ENCODE peak calls at places on chromosome 11, in seven cellular contexts. N is AG09309, U is choroid plexus epithelial cell, E is upper lobe of right lung, S is psoas muscle, B is HepG2, Q is mammary epithelial cell. A is an unnamed sample.

GRCh38 chr11:46383974-46384701 is 2.7 kb downstream of the MDK start:
- DNase-seq in N (no peak), U (no peak), E (no peak), Q (no peak), S (no peak), B (no peak), A (no peak)

GRCh38 chr11:1920909-1921575 is 1.5 kb downstream of the TNNT3 start:
- DNase-seq in B (no peak), S (peak), E (no peak), U (no peak), Q (no peak), N (no peak), A (no peak)

GRCh38 chr11:114478768-114479167 is 39.5 kb downstream of the REXO2 start:
- DNase-seq in N (no peak), B (peak), S (no peak), E (no peak), U (no peak), Q (peak), A (peak)

GRCh38 chr11:19258651-19259230 is 18.0 kb upstream of the E2F8 start:
- DNase-seq in S (no peak), U (no peak), Q (no peak), N (no peak), B (no peak), E (no peak), A (no peak)

GRCh38 chr11:44540667-44541066 is 24.8 kb upstream of the CD82 start:
- DNase-seq in S (no peak), Q (no peak), E (no peak), B (no peak), N (no peak), U (no peak), A (no peak)

GRCh38 chr11:12975149-12975548 is 34.0 kb upstream of the RASSF10 start:
- DNase-seq in E (no peak), S (no peak), N (no peak), U (no peak), B (no peak), Q (no peak), A (no peak)

GRCh38 chr11:72686639-72687215 is 12.5 kb upstream of the PDE2A start:
- DNase-seq in B (no peak), U (peak), E (no peak), S (no peak), Q (no peak), N (no peak), A (peak)

GRCh38 chr11:46865340-46865739 is 19.3 kb upstream of the CKAP5 start:
- DNase-seq in B (no peak), N (peak), Q (no peak), E (no peak), S (no peak), U (peak), A (peak)

GRCh38 chr11:18791175-18792065 is at the start of gene PTPN5:
- DNase-seq in E (no peak), N (no peak), U (peak), B (no peak), S (no peak), Q (peak), A (peak)

GRCh38 chr11:85902353-85902752 is 47.2 kb downstream of the CCDC83 start:
- DNase-seq in B (no peak), N (no peak), S (no peak), Q (no peak), U (no peak), E (no peak), A (no peak)

GRCh38 chr11:33689506-33689905 is 11.1 kb downstream of the C11orf91 start:
- DNase-seq in U (no peak), B (no peak), S (no peak), Q (no peak), E (no peak), N (no peak), A (no peak)

GRCh38 chr11:2791521-2792375 is 92.0 kb upstream of the KCNQ1OT1 start:
- DNase-seq in B (no peak), U (no peak), N (no peak), E (peak), S (peak), Q (no peak), A (no peak)

GRCh38 chr11:41237386-41237785 is 222.1 kb downstream of the LRRC4C start:
- DNase-seq in E (no peak), B (no peak), N (no peak), U (no peak), Q (no peak), S (no peak), A (no peak)

GRCh38 chr11:110795124-110795624 is 82.9 kb upstream of the ARHGAP20 start:
- DNase-seq in E (no peak), U (peak), Q (no peak), B (no peak), N (no peak), S (no peak), A (peak)

GRCh38 chr11:111097191-111097590 is 148.3 kb upstream of the POU2AF2 start:
- DNase-seq in Q (no peak), S (peak), B (peak), E (peak), N (no peak), U (peak), A (peak)

GRCh38 chr11:20658135-20658534 is 11.3 kb upstream of the NELL1 start:
- DNase-seq in U (no peak), N (no peak), B (no peak), S (no peak), E (no peak), Q (no peak), A (no peak)

GRCh38 chr11:125923012-125923579 is 18.8 kb downstream of the DDX25 start:
- DNase-seq in U (peak), E (peak), Q (peak), S (no peak), B (peak), N (peak), A (peak)

GRCh38 chr11:49208006-49208721 is at the start of gene FOLH1:
- DNase-seq in Q (no peak), N (no peak), E (peak), B (no peak), S (peak), U (no peak), A (peak)

GRCh38 chr11:406796-407650 is 7.8 kb downstream of the SIGIRR start:
- DNase-seq in Q (peak), N (no peak), S (peak), U (peak), E (peak), B (no peak), A (peak)

GRCh38 chr11:45665206-45665932 is at the start of gene CHST1:
- DNase-seq in U (peak), B (no peak), Q (peak), S (peak), N (no peak), E (peak), A (peak)

GRCh38 chr11:105070221-105070789 is 25.2 kb upstream of the CARD16 start:
- DNase-seq in E (no peak), S (no peak), N (no peak), U (no peak), Q (no peak), B (no peak), A (no peak)

GRCh38 chr11:58726594-58727414 is 4.9 kb downstream of the GLYAT start:
- DNase-seq in Q (no peak), E (no peak), B (no peak), N (no peak), S (no peak), U (no peak), A (no peak)

GRCh38 chr11:121552160-121552559 is 99.4 kb upstream of the SORL1-AS1 start:
- DNase-seq in N (no peak), S (no peak), U (no peak), E (no peak), B (no peak), Q (no peak), A (no peak)

GRCh38 chr11:3009481-3009880 is 17.4 kb upstream of the NAP1L4 start:
- DNase-seq in B (no peak), N (no peak), E (peak), U (no peak), Q (no peak), S (no peak), A (no peak)

GRCh38 chr11:61061081-61061826 is 41.0 kb upstream of the CD5 start:
- DNase-seq in B (no peak), Q (peak), U (peak), N (no peak), E (no peak), S (no peak), A (peak)

GRCh38 chr11:3121416-3121815 is 43.7 kb downstream of the OSBPL5 start:
- DNase-seq in B (no peak), S (peak), U (no peak), N (no peak), Q (no peak), E (peak), A (no peak)

GRCh38 chr11:117419915-117420485 is 92.3 kb downstream of the CEP164 start:
- DNase-seq in E (peak), N (no peak), U (no peak), B (no peak), Q (no peak), S (no peak), A (no peak)

GRCh38 chr11:73168925-73169579 is 26.9 kb upstream of the FCHSD2 start:
- DNase-seq in U (no peak), N (no peak), E (no peak), S (peak), B (peak), Q (no peak), A (no peak)

GRCh38 chr11:117610901-117611300 is 186.1 kb downstream of the DSCAML1 start:
- DNase-seq in E (no peak), B (no peak), N (no peak), S (no peak), U (peak), Q (no peak), A (no peak)

GRCh38 chr11:128279861-128280260 is 307.5 kb downstream of the ETS1 start:
- DNase-seq in U (peak), E (no peak), S (no peak), N (peak), Q (peak), B (no peak), A (peak)

GRCh38 chr11:117187007-117187406 is 8.5 kb downstream of the SIDT2 start:
- DNase-seq in U (no peak), S (peak), B (no peak), Q (no peak), E (no peak), N (no peak), A (no peak)

GRCh38 chr11:109784536-109784935 is 308.7 kb upstream of the ZC3H12C start:
- DNase-seq in U (no peak), B (no peak), S (no peak), E (no peak), Q (no peak), N (no peak), A (no peak)

GRCh38 chr11:125902315-125902926 is 585 bp downstream of the PUS3 start:
- DNase-seq in B (no peak), E (no peak), S (no peak), U (no peak), N (no peak), Q (no peak), A (no peak)

GRCh38 chr11:121452609-121453150 is at the start of gene SORL1-AS1:
- DNase-seq in B (no peak), U (no peak), S (no peak), Q (peak), E (no peak), N (no peak), A (no peak)

GRCh38 chr11:107018902-107019493 is 722 bp upstream of the GUCY1A2 start:
- DNase-seq in E (peak), Q (peak), S (peak), U (peak), B (peak), N (no peak), A (peak)

GRCh38 chr11:76652989-76653673 is 17.4 kb downstream of the LRRC32 start:
- DNase-seq in S (no peak), N (no peak), B (no peak), E (no peak), U (no peak), Q (no peak), A (no peak)

GRCh38 chr11:70834277-70834940 is 418.0 kb downstream of the SHANK2 start:
- DNase-seq in N (no peak), E (no peak), B (no peak), Q (no peak), S (no peak), U (no peak), A (no peak)

GRCh38 chr11:72786305-72787261 is 7.3 kb downstream of the STARD10 start:
- DNase-seq in E (peak), U (no peak), B (peak), S (no peak), N (no peak), Q (no peak), A (no peak)

GRCh38 chr11:8263109-8263768 is 439 bp downstream of the LMO1 start:
- DNase-seq in B (no peak), S (no peak), U (peak), N (no peak), Q (no peak), E (peak), A (no peak)
- H3K4me3 ChIP-seq in B (no peak), S (peak), U (peak), N (no peak), Q (peak), E (peak), A (no peak)

DNA sequence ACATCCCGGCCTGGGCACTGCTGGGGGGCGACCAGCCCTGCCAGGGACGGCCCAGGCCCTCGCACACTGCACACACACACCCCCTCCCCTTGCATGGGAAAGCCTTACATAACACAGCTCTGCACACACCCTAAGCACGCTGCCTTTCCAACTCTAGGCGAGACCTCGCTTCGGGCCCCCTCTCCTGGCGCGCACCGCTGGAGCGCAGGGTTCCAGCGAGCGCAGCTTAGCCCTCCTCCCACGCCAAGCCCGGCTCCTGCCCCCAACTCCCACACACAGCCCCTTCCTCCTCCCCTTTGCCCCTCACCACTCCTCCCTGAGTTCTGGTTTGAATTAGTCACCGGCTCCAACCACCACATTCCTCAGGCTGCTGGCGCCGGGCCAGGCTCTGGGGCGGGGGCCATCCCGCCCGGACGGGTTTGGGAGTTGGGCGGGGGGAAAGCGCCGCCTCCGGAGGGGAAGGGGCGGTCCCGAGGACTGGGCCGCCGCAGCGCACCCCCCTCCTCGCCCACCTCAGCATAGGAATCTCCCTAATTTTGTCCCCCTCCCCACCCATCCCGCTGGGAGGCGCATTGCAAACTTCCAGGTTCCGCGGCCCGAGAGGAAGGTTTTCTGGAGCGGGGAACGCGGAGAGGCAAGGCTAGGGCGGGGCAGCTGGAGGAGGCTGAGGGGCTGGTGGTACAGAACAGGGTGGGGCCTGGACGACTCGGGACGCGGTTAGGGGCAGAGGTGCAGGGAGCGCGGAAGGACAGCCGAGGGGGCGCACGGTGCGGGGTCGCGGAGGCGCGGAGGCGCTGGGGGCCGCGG is 966 bp downstream of the AHNAK start:
- DNase-seq in S (peak), B (peak), N (peak), U (peak), E (peak), Q (peak), A (peak)
- TF ChIP-seq CTCF in S (peak), B (peak), N (no peak), U (peak), E (no peak), Q (peak), A (peak)

GRCh38 chr11:65417702-65418430 is 4.7 kb upstream of the NEAT1 start:
- DNase-seq in B (no peak), U (peak), Q (peak), E (peak), S (peak), N (no peak), A (peak)
- H3K4me3 ChIP-seq in B (peak), U (peak), Q (no peak), E (peak), S (peak), N (peak), A (peak)

GRCh38 chr11:96465537-96465936 is 75.7 kb downstream of the JRKL start:
- DNase-seq in U (no peak), N (no peak), E (no peak), Q (no peak), S (no peak), B (no peak), A (no peak)

GRCh38 chr11:96464695-96465307 is 75.0 kb downstream of the JRKL start:
- DNase-seq in B (peak), S (no peak), Q (peak), E (no peak), N (peak), U (peak), A (peak)

GRCh38 chr11:96456111-96456510 is 66.3 kb downstream of the JRKL start:
- DNase-seq in N (no peak), E (no peak), Q (no peak), B (no peak), S (no peak), U (no peak), A (no peak)

DNA sequence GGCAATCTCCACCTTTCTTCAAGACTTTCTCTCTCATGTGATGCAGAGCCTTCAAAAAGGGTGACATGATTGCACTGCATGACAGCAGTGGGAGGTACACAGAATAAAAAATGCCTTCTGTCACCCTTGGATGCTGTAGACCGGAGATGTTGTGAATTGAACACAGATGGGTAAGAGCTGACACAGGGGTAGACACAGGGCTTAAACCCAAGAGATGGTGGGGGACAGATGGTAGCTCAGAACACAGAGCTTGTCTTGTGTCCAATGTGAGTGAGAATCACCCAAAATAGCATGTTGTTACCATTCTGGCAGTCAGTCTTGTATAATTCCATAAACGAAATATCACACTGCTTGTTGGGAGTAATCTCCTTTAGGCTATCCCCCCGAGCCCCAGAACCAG is 69.9 kb downstream of the JRKL start:
- DNase-seq in B (no peak), S (no peak), U (no peak), N (no peak), E (no peak), Q (no peak), A (no peak)
- TF ChIP-seq CTCF in B (no peak), S (no peak), U (no peak), N (no peak), E (no peak), Q (no peak), A (no peak)

GRCh38 chr11:115659061-115659963 is 155.1 kb upstream of the CADM1 start:
- DNase-seq in Q (peak), S (no peak), U (no peak), N (no peak), E (peak), B (no peak), A (no peak)
- H3K4me3 ChIP-seq in Q (peak), S (peak), U (no peak), N (peak), E (peak), B (no peak), A (no peak)